ENCODE peak calls at places on chromosomes 13 and 19, in five cellular contexts. O, B, S, J and G are unnamed samples.

GRCh38 chr19:2618611-2619010 is 83.9 kb downstream of the GNG7 start:
- DNase-seq in O (peak), B (peak), S (peak), J (peak), G (peak)

GRCh38 chr13:111267205-111267604 is 53.2 kb upstream of the TEX29 start:
- DNase-seq in O (no peak), B (no peak), S (no peak), J (no peak), G (no peak)

GRCh38 chr13:99373436-99373835 is 66.2 kb upstream of the GPR183 start:
- DNase-seq in O (no peak), B (no peak), S (no peak), J (no peak), G (no peak)

GRCh38 chr13:59721889-59722579 is 441.7 kb downstream of the DIAPH3 start:
- DNase-seq in O (no peak), B (no peak), S (no peak), J (peak), G (no peak)

GRCh38 chr13:110495881-110496280 is 65.6 kb downstream of the RAB20 start:
- DNase-seq in O (no peak), B (no peak), S (no peak), J (no peak), G (no peak)

GRCh38 chr13:94617389-94618000 is 15.8 kb downstream of the GPR180 start:
- DNase-seq in O (no peak), B (peak), S (peak), J (peak), G (peak)

GRCh38 chr19:6579450-6580178 is 11.3 kb downstream of the CD70 start:
- DNase-seq in O (no peak), B (no peak), S (no peak), J (no peak), G (no peak)

GRCh38 chr13:97982286-97982685 is 28.8 kb downstream of the IPO5 start:
- DNase-seq in O (no peak), B (peak), S (peak), J (no peak), G (peak)

GRCh38 chr19:38615007-38615581 is 2.7 kb downstream of the MAP4K1 start:
- DNase-seq in O (no peak), B (no peak), S (no peak), J (no peak), G (no peak)

GRCh38 chr19:50921391-50922315 is 10.5 kb upstream of the KLK4 start:
- DNase-seq in O (no peak), B (no peak), S (no peak), J (no peak), G (peak)

GRCh38 chr19:35436477-35437141 is 11.4 kb upstream of the FFAR2 start:
- DNase-seq in O (no peak), B (peak), S (peak), J (no peak), G (peak)

GRCh38 chr13:101654916-101655315 is 202.4 kb downstream of the ITGBL1 start:
- DNase-seq in O (no peak), B (peak), S (peak), J (no peak), G (peak)

GRCh38 chr13:111241006-111241755 is 79.3 kb upstream of the TEX29 start:
- DNase-seq in O (no peak), B (no peak), S (no peak), J (no peak), G (no peak)

GRCh38 chr19:13207237-13208130 is 57.3 kb downstream of the IER2 start:
- DNase-seq in O (peak), B (peak), S (no peak), J (no peak), G (peak)

GRCh38 chr19:40247735-40248262 is 21.3 kb upstream of the CCNP start:
- DNase-seq in O (no peak), B (no peak), S (no peak), J (no peak), G (no peak)

GRCh38 chr13:45702088-45702487 is at the start of gene CBY2:
- DNase-seq in O (no peak), B (no peak), S (no peak), J (no peak), G (no peak)

DNA sequence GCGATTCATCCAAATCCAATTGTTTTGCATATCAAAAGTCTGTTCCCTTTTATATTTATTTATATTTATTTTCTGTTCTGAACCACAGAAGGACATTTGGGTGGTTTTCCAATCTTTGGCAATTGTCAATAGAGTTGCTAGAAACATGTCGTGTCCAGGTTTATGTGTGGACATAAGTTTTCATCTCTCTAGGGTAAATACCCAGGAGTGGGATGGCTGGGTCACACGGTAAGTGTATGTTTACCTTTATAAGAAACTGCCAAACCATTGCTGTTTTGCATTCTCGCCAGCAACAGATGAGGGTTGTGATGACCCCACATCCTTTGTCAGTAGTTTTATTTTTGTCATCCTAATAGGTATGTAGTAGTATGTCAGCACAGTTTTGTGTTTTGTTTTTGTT is 12.5 kb downstream of the AP1M1 start:
- DNase-seq in O (no peak), B (no peak), S (no peak), J (no peak), G (no peak)
- TF ChIP-seq CTCF in O (no peak), B (no peak), S (no peak), J (no peak), G (no peak)

GRCh38 chr13:74131206-74131605 is 3.0 kb downstream of the KLF12 start:
- DNase-seq in O (no peak), B (no peak), S (no peak), J (no peak), G (no peak)
- H3K4me3 ChIP-seq in O (no peak), B (no peak), S (no peak), J (no peak), G (no peak)

DNA sequence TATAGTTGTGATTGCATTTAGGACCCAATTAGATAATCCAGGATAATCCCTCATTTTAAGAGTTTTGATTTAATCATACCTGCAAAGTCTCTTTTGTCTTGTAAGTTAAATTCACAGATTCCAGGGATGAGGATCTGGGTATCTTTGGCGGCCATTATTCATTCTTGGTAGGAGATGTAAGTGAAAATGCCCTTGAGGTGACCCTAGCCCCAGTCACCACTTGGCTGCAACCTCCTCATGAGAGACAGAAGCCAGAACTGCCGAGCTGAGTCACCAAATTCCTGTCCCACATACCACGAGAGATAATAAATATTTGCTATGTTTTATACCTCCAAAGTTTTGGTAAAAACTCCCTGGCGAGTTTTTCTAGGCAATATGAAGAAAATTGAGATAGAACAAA is 389.4 kb downstream of the RFC3 start:
- DNase-seq in O (no peak), B (peak), S (peak), J (peak), G (peak)
- TF ChIP-seq CTCF in O (no peak), B (no peak), S (no peak), J (no peak), G (no peak)

DNA sequence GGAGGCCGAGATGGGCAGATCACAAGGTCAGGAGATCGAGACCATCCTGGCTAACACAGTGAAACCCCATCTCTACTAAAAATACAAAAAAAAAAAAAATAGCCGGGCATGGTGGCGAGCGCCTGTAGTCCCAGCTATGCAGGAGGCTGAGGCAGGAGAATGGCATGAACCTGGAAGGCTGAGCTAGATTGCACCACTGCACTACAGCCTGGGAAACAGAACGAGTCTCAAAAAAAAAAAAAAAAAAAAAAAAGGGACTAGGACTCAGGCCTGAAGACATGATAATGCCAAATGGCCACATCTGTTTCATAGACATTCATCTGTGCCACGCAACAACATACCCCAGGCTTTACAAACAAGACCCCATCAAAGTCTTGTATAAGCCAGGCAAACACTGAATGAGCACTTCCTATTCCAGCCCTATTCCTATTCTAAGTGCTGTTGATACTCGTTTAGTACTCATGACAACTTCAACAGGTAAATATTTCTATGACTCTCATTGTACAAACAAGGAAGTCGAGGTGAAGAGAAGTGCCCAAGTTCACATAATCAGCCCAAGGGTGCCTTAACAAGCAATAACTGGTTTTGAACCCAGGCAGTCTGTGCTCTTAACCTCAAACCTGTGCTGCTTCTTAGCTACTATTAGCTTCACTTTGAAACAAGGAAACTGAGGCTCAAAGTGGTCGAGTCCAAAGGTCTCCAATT is 1.7 kb downstream of the B9D2 start:
- DNase-seq in O (no peak), B (no peak), S (no peak), J (no peak), G (peak)
- H3K4me3 ChIP-seq in O (no peak), B (no peak), S (no peak), J (no peak), G (no peak)

DNA sequence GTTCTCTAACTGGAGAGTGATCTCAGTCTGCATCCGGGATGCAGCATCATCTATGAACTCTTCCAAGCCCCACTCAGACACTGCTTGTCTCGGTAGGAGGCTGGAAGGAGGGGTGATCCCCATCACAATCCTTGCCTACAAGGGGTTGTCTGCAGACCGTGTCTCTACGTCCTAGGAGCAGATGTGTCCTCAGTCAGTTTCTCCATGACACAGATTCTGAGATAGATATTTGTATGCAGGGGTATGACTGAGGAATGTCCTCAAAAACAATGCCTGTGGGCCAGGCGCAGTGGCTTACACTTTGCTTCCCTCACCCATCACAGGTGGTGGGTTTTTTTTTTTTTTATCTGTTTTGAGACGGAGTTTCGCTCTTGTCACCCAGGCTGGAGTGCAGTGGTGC is 871 bp downstream of the NCR1 start:
- DNase-seq in O (no peak), B (no peak), S (no peak), J (no peak), G (no peak)
- TF ChIP-seq CTCF in O (no peak), B (no peak), S (no peak), J (no peak), G (no peak)

DNA sequence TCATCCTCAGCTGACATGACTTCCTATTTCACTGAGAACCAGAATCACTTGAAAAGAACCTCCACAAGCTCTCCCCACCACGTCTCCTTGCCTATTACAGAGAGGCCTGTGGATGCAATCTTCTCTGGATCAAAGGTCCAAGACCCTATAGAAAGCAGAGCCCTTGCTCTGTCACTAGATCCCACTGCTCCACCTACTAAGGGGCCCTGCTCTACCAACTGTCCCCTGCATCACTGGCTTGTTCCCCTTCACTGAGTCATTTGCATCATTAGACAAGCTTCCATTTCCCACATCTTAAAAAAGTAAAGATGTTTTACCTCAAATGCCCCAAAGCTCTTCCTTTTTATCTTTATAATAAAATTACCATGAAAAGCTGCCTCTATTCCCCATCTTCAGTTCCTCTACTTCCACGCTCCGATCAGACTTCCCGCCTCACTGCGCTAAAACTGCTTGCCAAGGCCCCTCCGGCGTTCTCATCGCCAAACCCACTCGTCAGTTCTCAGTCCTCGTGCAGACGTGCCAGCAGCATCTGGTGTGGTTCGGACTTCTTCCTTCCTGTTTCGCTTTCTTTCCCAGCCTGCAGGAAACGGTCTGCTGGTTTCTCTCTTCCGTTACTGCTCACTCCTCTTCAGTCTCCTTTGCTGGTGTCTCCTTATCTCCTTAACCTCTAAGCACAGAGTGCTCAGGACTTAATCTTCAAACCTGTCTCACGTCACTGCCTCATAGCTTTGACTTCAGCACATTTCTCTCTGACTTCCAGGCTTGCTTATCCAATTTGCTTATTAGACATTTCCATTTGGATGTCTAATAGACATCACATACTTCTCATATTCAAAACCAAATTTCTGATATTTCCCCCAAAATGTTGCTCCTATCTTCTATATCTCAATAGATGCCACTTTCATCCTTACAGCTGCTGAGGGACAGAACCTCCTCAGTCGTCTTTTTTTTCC is 40.5 kb downstream of the RCBTB2 start:
- DNase-seq in O (peak), B (peak), S (peak), J (no peak), G (peak)
- H3K4me3 ChIP-seq in O (peak), B (no peak), S (peak), J (no peak), G (peak)